ENCODE peak calls at places on chromosome 2, in nine cellular contexts. R, C, V, E, N, M, I, O and D are unnamed samples.

GRCh38 chr2:127320067-127320466 is 26.1 kb upstream of the ERCC3 start:
- DNase-seq in R (no peak), C (no peak), V (no peak), E (no peak), N (no peak), M (no peak), I (no peak), O (no peak), D (no peak)

GRCh38 chr2:75523313-75524275 is 37.1 kb downstream of the EVA1A start:
- DNase-seq in R (no peak), C (peak), V (no peak), E (no peak), N (no peak), M (no peak), I (no peak), O (no peak), D (no peak)

GRCh38 chr2:20507166-20507692 is 60.4 kb downstream of the RHOB start:
- DNase-seq in R (no peak), C (no peak), V (no peak), E (no peak), N (no peak), M (no peak), I (peak), O (no peak), D (no peak)

GRCh38 chr2:56132138-56132537 is 51.7 kb upstream of the CCDC85A start:
- DNase-seq in R (peak), C (peak), V (no peak), E (peak), N (no peak), M (no peak), I (no peak), O (no peak), D (no peak)

GRCh38 chr2:46273919-46274318 is 23.3 kb upstream of the EPAS1 start:
- DNase-seq in R (no peak), C (no peak), V (no peak), E (no peak), N (no peak), M (no peak), I (no peak), O (no peak), D (no peak)

GRCh38 chr2:204187513-204188088 is 251.0 kb downstream of the ICOS start:
- DNase-seq in R (no peak), C (peak), V (no peak), E (no peak), N (no peak), M (no peak), I (no peak), O (no peak), D (no peak)

GRCh38 chr2:26274058-26274613 is 29.4 kb downstream of the HADHB start:
- DNase-seq in R (no peak), C (peak), V (no peak), E (no peak), N (no peak), M (peak), I (peak), O (peak), D (no peak)

GRCh38 chr2:46845542-46846453 is 69.8 kb downstream of the MCFD2 start:
- DNase-seq in R (no peak), C (no peak), V (peak), E (no peak), N (no peak), M (no peak), I (peak), O (no peak), D (peak)

GRCh38 chr2:71452565-71452964 is 796 bp upstream of the DYSF start:
- DNase-seq in R (no peak), C (no peak), V (peak), E (peak), N (no peak), M (no peak), I (no peak), O (no peak), D (no peak)

GRCh38 chr2:120382541-120383144 is 36.7 kb downstream of the INHBB start:
- DNase-seq in R (no peak), C (no peak), V (no peak), E (no peak), N (no peak), M (no peak), I (no peak), O (no peak), D (no peak)

GRCh38 chr2:127592761-127593227 is 53.2 kb upstream of the GPR17 start:
- DNase-seq in R (no peak), C (no peak), V (no peak), E (no peak), N (no peak), M (no peak), I (no peak), O (peak), D (peak)

GRCh38 chr2:180872256-180872655 is 108.1 kb upstream of the UBE2E3 start:
- DNase-seq in R (no peak), C (no peak), V (no peak), E (no peak), N (no peak), M (no peak), I (no peak), O (no peak), D (no peak)

GRCh38 chr2:28401-28975 is 17.8 kb downstream of the FAM110C start:
- DNase-seq in R (no peak), C (no peak), V (no peak), E (no peak), N (no peak), M (no peak), I (no peak), O (no peak), D (no peak)

GRCh38 chr2:207202645-207203044 is 36.9 kb upstream of the KLF7 start:
- DNase-seq in R (no peak), C (peak), V (peak), E (no peak), N (peak), M (no peak), I (no peak), O (no peak), D (no peak)

GRCh38 chr2:120257522-120257921 is 4.9 kb downstream of the RALB start:
- DNase-seq in R (no peak), C (no peak), V (peak), E (no peak), N (no peak), M (no peak), I (peak), O (no peak), D (no peak)

GRCh38 chr2:30366199-30366691 is 80.8 kb upstream of the LCLAT1 start:
- DNase-seq in R (no peak), C (no peak), V (no peak), E (no peak), N (no peak), M (no peak), I (no peak), O (no peak), D (no peak)

GRCh38 chr2:64586883-64587481 is 62.9 kb downstream of the AFTPH start:
- DNase-seq in R (no peak), C (peak), V (peak), E (peak), N (no peak), M (no peak), I (no peak), O (no peak), D (no peak)

GRCh38 chr2:237025090-237025865 is 60.4 kb upstream of the COPS8 start:
- DNase-seq in R (no peak), C (peak), V (no peak), E (no peak), N (no peak), M (peak), I (no peak), O (peak), D (no peak)

GRCh38 chr2:219350215-219350937 is 17.8 kb upstream of the RESP18 start:
- DNase-seq in R (no peak), C (no peak), V (no peak), E (no peak), N (no peak), M (no peak), I (no peak), O (no peak), D (no peak)

GRCh38 chr2:26561918-26562810 is 79.0 kb downstream of the CIB4 start:
- DNase-seq in R (peak), C (peak), V (no peak), E (peak), N (no peak), M (peak), I (peak), O (peak), D (peak)

GRCh38 chr2:64262068-64262467 is 117.8 kb upstream of the PELI1 start:
- DNase-seq in R (no peak), C (peak), V (no peak), E (no peak), N (peak), M (peak), I (no peak), O (peak), D (no peak)

GRCh38 chr2:642431-642815 is 34.8 kb downstream of the TMEM18 start:
- DNase-seq in R (no peak), C (no peak), V (no peak), E (no peak), N (no peak), M (no peak), I (peak), O (no peak), D (no peak)

GRCh38 chr2:143950675-143951074 is 569.2 kb downstream of the ZEB2 start:
- DNase-seq in R (no peak), C (no peak), V (no peak), E (no peak), N (no peak), M (no peak), I (no peak), O (no peak), D (no peak)

GRCh38 chr2:160278889-160279196 is 78.8 kb upstream of the ITGB6 start:
- DNase-seq in R (peak), C (peak), V (no peak), E (no peak), N (no peak), M (no peak), I (no peak), O (no peak), D (no peak)

GRCh38 chr2:105502625-105503334 is 103.9 kb upstream of the FHL2 start:
- DNase-seq in R (no peak), C (no peak), V (no peak), E (no peak), N (no peak), M (no peak), I (no peak), O (no peak), D (no peak)

GRCh38 chr2:117470311-117471095 is 344.0 kb upstream of the DDX18 start:
- DNase-seq in R (peak), C (peak), V (peak), E (peak), N (peak), M (peak), I (no peak), O (peak), D (no peak)

GRCh38 chr2:39948016-39948719 is 169.1 kb upstream of the THUMPD2 start:
- DNase-seq in R (no peak), C (no peak), V (no peak), E (no peak), N (no peak), M (no peak), I (no peak), O (no peak), D (no peak)

GRCh38 chr2:207531024-207531411 is 1.3 kb downstream of the CREB1 start:
- DNase-seq in R (peak), C (no peak), V (no peak), E (no peak), N (no peak), M (no peak), I (no peak), O (no peak), D (no peak)

GRCh38 chr2:111039984-111040383 is 80.7 kb upstream of the BCL2L11 start:
- DNase-seq in R (no peak), C (no peak), V (no peak), E (no peak), N (peak), M (no peak), I (no peak), O (peak), D (no peak)

GRCh38 chr2:24359701-24360049 is 661 bp downstream of the ITSN2 start:
- DNase-seq in R (no peak), C (no peak), V (peak), E (no peak), N (no peak), M (peak), I (peak), O (peak), D (peak)

GRCh38 chr2:122999823-123000222 is 1025.3 kb upstream of the CNTNAP5 start:
- DNase-seq in R (no peak), C (no peak), V (no peak), E (no peak), N (peak), M (no peak), I (no peak), O (no peak), D (no peak)

GRCh38 chr2:68318686-68319396 is 908 bp downstream of the CNRIP1 start:
- DNase-seq in R (peak), C (no peak), V (no peak), E (no peak), N (no peak), M (peak), I (peak), O (no peak), D (no peak)

GRCh38 chr2:58473165-58473564 is 232.0 kb upstream of the FANCL start:
- DNase-seq in R (no peak), C (no peak), V (no peak), E (no peak), N (no peak), M (no peak), I (no peak), O (no peak), D (no peak)

GRCh38 chr2:209499071-209499470 is 75.2 kb downstream of the MAP2 start:
- DNase-seq in R (no peak), C (no peak), V (no peak), E (no peak), N (no peak), M (no peak), I (no peak), O (no peak), D (no peak)

GRCh38 chr2:209498574-209498973 is 74.7 kb downstream of the MAP2 start:
- DNase-seq in R (no peak), C (no peak), V (no peak), E (no peak), N (no peak), M (no peak), I (no peak), O (no peak), D (no peak)

GRCh38 chr2:209501579-209501978 is 77.7 kb downstream of the MAP2 start:
- DNase-seq in R (no peak), C (no peak), V (no peak), E (no peak), N (no peak), M (no peak), I (no peak), O (no peak), D (no peak)

GRCh38 chr2:209496586-209496982 is 72.7 kb downstream of the MAP2 start:
- DNase-seq in R (no peak), C (no peak), V (no peak), E (no peak), N (no peak), M (no peak), I (no peak), O (no peak), D (no peak)

DNA sequence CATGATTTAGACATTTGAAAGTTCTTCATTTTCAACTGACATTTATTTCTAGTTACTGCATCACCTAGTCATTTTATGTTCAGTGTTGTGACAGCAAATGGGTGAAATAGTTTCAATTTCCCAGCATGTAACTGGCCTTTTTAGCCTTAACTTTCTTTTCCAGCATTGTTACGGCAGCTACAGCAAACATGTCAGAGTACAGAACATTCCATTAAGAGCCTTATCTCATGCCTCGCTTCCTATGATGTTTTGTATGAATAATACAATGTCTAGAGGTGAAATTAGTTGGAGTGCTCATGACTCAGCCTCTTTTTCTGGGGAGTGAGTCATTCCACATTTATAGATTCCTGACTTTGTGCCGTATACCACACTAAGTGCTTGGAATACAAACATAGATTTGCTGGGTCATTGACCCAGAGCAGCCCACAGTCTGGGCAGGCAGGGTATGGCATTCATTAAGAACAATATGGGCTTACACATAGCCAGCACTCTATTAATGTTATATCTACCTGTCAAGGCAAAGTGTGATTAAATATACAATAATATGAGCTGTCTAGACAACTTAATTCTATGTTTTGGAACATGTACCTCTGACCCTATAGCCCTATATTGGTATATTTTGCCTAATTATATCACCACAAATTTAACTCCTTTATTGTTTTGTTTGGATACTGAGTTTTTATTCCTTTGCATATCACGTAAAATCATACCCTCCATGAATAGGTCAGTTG is 72.2 kb downstream of the MAP2 start:
- DNase-seq in R (peak), C (peak), V (no peak), E (no peak), N (no peak), M (no peak), I (no peak), O (peak), D (no peak)
- TF ChIP-seq POLR2AphosphoS5 in R (peak), C (no peak), V (no peak), E (no peak), N (no peak), M (no peak), I (no peak), O (peak), D (no peak)

DNA sequence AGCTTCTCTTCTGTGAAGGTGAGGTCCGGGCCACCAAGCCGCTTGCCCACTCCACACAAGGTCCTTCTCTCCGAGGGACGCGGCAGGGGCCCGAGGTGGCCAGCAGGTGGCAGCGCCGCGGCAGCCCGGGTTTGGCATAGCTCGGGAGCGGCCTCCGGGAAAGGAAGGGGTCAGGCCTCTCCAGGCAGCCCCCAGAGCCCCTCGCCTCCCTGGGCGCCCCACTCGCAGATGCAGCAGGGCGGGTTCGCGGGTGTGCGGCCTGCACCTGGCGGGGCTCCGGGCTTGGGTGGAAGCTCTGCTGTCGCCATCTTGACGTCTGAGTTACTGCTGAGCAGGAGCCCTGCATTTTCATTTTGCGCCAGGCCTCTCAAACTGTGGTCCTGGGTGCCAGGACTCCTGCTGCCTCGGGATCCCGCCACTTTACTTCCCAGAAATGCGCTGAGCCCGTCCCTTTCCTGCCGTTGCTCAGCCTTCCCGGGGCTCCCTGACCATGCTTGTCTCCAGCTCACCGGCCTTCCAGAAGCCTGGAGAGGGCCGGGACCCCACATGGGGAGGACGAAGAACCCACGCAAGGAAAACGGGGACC is 18.6 kb upstream of the NCL start:
- DNase-seq in R (peak), C (peak), V (peak), E (peak), N (peak), M (peak), I (peak), O (peak), D (peak)
- TF ChIP-seq POLR2AphosphoS5 in R (no peak), C (peak), V (no peak), E (no peak), N (no peak), M (no peak), I (no peak), O (no peak), D (no peak)

GRCh38 chr2:165863816-165864221 is 69.8 kb upstream of the GALNT3 start:
- DNase-seq in R (peak), C (no peak), V (no peak), E (no peak), N (no peak), M (no peak), I (no peak), O (no peak), D (no peak)
- TF ChIP-seq POLR2AphosphoS5 in R (no peak), C (no peak), V (no peak), E (no peak), N (no peak), M (no peak), I (no peak), O (no peak), D (no peak)

DNA sequence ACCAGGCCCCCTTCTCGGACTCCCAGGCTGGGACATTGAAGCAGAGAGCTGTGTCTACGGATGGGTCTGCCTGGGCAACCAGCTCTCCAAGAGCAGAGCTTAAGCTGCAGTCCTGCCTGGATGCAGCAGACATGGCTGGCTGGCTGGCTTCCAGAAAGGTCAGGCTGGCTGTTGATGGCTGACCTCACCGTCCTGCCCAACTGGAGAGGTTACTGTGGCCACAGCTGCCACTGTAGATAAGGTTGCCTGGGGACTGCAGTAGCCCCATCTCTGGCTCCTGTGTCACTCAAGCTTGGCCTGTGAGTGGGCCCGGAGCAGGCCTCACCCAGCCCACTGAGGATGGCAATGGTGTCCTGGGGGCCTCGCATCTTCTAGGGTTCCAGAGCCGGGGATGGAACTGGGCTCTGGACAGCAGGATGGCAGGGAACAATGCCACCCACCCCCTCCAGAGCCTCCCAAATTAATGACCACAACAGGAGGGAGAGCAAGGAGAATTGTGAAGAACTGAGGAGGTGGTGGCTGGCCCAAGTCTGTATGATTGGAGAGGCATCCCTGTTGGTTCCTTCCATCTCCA is 37.0 kb upstream of the FOSL2 start:
- DNase-seq in R (peak), C (peak), V (no peak), E (peak), N (no peak), M (no peak), I (peak), O (peak), D (no peak)
- TF ChIP-seq POLR2AphosphoS5 in R (no peak), C (no peak), V (no peak), E (peak), N (no peak), M (no peak), I (no peak), O (peak), D (no peak)